ENCODE peak calls at places on chromosomes 16 and 17, in ten cellular contexts. One of them, this sample, is unnamed.

GRCh38 chr17:82304826-82305726 is 12.3 kb downstream of the CD7 start:
- DNase-seq in Caki2: no peak
- DNase-seq in effector memory CD8-positive, alpha-beta T cell: no peak
- DNase-seq in RWPE1: no peak
- DNase-seq in NCI-H1436: no peak
- DNase-seq in GF-D8: no peak
- DNase-seq in GM19239: no peak
- DNase-seq in activated CD4-positive, alpha-beta T cell treated with anti-CD3 and anti-CD28 coated beads, Interleukin-2, amount 50 U/mL, for 4 hours: no peak
- DNase-seq in WTC11: no peak
- DNase-seq in CD8-positive, alpha-beta memory T cell: no peak
- DNase-seq in this sample: no peak

GRCh38 chr17:19646788-19647696 is 1.5 kb upstream of the ALDH3A2 start:
- DNase-seq in Caki2: peak; percentile 58
- DNase-seq in effector memory CD8-positive, alpha-beta T cell: no peak
- DNase-seq in RWPE1: no peak
- DNase-seq in NCI-H1436: no peak
- DNase-seq in GF-D8: no peak
- DNase-seq in GM19239: no peak
- DNase-seq in activated CD4-positive, alpha-beta T cell treated with anti-CD3 and anti-CD28 coated beads, Interleukin-2, amount 50 U/mL, for 4 hours: no peak
- DNase-seq in WTC11: no peak
- DNase-seq in CD8-positive, alpha-beta memory T cell: no peak
- DNase-seq in this sample: no peak

GRCh38 chr17:29682054-29682453 is 59.3 kb upstream of the CORO6 start:
- DNase-seq in Caki2: no peak
- DNase-seq in effector memory CD8-positive, alpha-beta T cell: no peak
- DNase-seq in RWPE1: no peak
- DNase-seq in NCI-H1436: no peak
- DNase-seq in GF-D8: peak; percentile 61
- DNase-seq in GM19239: no peak
- DNase-seq in activated CD4-positive, alpha-beta T cell treated with anti-CD3 and anti-CD28 coated beads, Interleukin-2, amount 50 U/mL, for 4 hours: no peak
- DNase-seq in WTC11: no peak
- DNase-seq in CD8-positive, alpha-beta memory T cell: no peak
- DNase-seq in this sample: no peak

GRCh38 chr17:9676742-9677387 is 31.5 kb downstream of the USP43 start:
- DNase-seq in Caki2: peak; percentile 83
- DNase-seq in effector memory CD8-positive, alpha-beta T cell: no peak
- DNase-seq in RWPE1: peak; percentile 91
- DNase-seq in NCI-H1436: no peak
- DNase-seq in GF-D8: no peak
- DNase-seq in GM19239: no peak
- DNase-seq in activated CD4-positive, alpha-beta T cell treated with anti-CD3 and anti-CD28 coated beads, Interleukin-2, amount 50 U/mL, for 4 hours: no peak
- DNase-seq in WTC11: no peak
- DNase-seq in CD8-positive, alpha-beta memory T cell: no peak
- DNase-seq in this sample: no peak

GRCh38 chr17:77645441-77646430 is 312.8 kb upstream of the TNRC6C start:
- DNase-seq in Caki2: no peak
- DNase-seq in effector memory CD8-positive, alpha-beta T cell: peak; percentile 56
- DNase-seq in RWPE1: no peak
- DNase-seq in NCI-H1436: no peak
- DNase-seq in GF-D8: no peak
- DNase-seq in GM19239: no peak
- DNase-seq in activated CD4-positive, alpha-beta T cell treated with anti-CD3 and anti-CD28 coated beads, Interleukin-2, amount 50 U/mL, for 4 hours: peak; percentile 30
- DNase-seq in WTC11: no peak
- DNase-seq in CD8-positive, alpha-beta memory T cell: peak; percentile 35
- DNase-seq in this sample: peak; percentile 71

GRCh38 chr17:73956595-73957465 is 246.6 kb upstream of the RPL38 start:
- DNase-seq in Caki2: no peak
- DNase-seq in effector memory CD8-positive, alpha-beta T cell: peak; percentile 18
- DNase-seq in RWPE1: peak; percentile 34
- DNase-seq in NCI-H1436: peak; percentile 70
- DNase-seq in GF-D8: no peak
- DNase-seq in GM19239: peak; percentile 48
- DNase-seq in activated CD4-positive, alpha-beta T cell treated with anti-CD3 and anti-CD28 coated beads, Interleukin-2, amount 50 U/mL, for 4 hours: peak; percentile 45
- DNase-seq in WTC11: peak; percentile 91
- DNase-seq in CD8-positive, alpha-beta memory T cell: peak; percentile 4
- DNase-seq in this sample: peak; percentile 13

GRCh38 chr17:65290616-65291015 is 153.4 kb downstream of the RGS9 start:
- DNase-seq in Caki2: no peak
- DNase-seq in effector memory CD8-positive, alpha-beta T cell: no peak
- DNase-seq in RWPE1: no peak
- DNase-seq in NCI-H1436: no peak
- DNase-seq in GF-D8: no peak
- DNase-seq in GM19239: no peak
- DNase-seq in activated CD4-positive, alpha-beta T cell treated with anti-CD3 and anti-CD28 coated beads, Interleukin-2, amount 50 U/mL, for 4 hours: no peak
- DNase-seq in WTC11: no peak
- DNase-seq in CD8-positive, alpha-beta memory T cell: no peak
- DNase-seq in this sample: no peak

GRCh38 chr16:65295527-65295926 is 173.7 kb upstream of the CDH11 start:
- DNase-seq in Caki2: no peak
- DNase-seq in effector memory CD8-positive, alpha-beta T cell: no peak
- DNase-seq in RWPE1: no peak
- DNase-seq in NCI-H1436: no peak
- DNase-seq in GF-D8: no peak
- DNase-seq in GM19239: no peak
- DNase-seq in activated CD4-positive, alpha-beta T cell treated with anti-CD3 and anti-CD28 coated beads, Interleukin-2, amount 50 U/mL, for 4 hours: no peak
- DNase-seq in WTC11: no peak
- DNase-seq in CD8-positive, alpha-beta memory T cell: no peak
- DNase-seq in this sample: no peak

GRCh38 chr16:4318171-4318910 is 2.5 kb downstream of the GLIS2 start:
- DNase-seq in Caki2: no peak
- DNase-seq in effector memory CD8-positive, alpha-beta T cell: no peak
- DNase-seq in RWPE1: no peak
- DNase-seq in NCI-H1436: no peak
- DNase-seq in GF-D8: no peak
- DNase-seq in GM19239: no peak
- DNase-seq in activated CD4-positive, alpha-beta T cell treated with anti-CD3 and anti-CD28 coated beads, Interleukin-2, amount 50 U/mL, for 4 hours: no peak
- DNase-seq in WTC11: no peak
- DNase-seq in CD8-positive, alpha-beta memory T cell: no peak
- DNase-seq in this sample: no peak

GRCh38 chr16:53864819-53865491 is 161.0 kb downstream of the FTO start:
- DNase-seq in Caki2: peak; percentile 34
- DNase-seq in effector memory CD8-positive, alpha-beta T cell: no peak
- DNase-seq in RWPE1: peak; percentile 60
- DNase-seq in NCI-H1436: no peak
- DNase-seq in GF-D8: peak; percentile 32
- DNase-seq in GM19239: no peak
- DNase-seq in activated CD4-positive, alpha-beta T cell treated with anti-CD3 and anti-CD28 coated beads, Interleukin-2, amount 50 U/mL, for 4 hours: no peak
- DNase-seq in WTC11: no peak
- DNase-seq in CD8-positive, alpha-beta memory T cell: no peak
- DNase-seq in this sample: no peak

GRCh38 chr17:5133311-5133710 is 17.5 kb downstream of the USP6 start:
- DNase-seq in Caki2: no peak
- DNase-seq in effector memory CD8-positive, alpha-beta T cell: no peak
- DNase-seq in RWPE1: no peak
- DNase-seq in NCI-H1436: no peak
- DNase-seq in GF-D8: no peak
- DNase-seq in GM19239: no peak
- DNase-seq in activated CD4-positive, alpha-beta T cell treated with anti-CD3 and anti-CD28 coated beads, Interleukin-2, amount 50 U/mL, for 4 hours: no peak
- DNase-seq in WTC11: no peak
- DNase-seq in CD8-positive, alpha-beta memory T cell: no peak
- DNase-seq in this sample: no peak

GRCh38 chr16:75483222-75483621 is 12.0 kb downstream of the CHST6 start:
- DNase-seq in Caki2: no peak
- DNase-seq in effector memory CD8-positive, alpha-beta T cell: no peak
- DNase-seq in RWPE1: peak; percentile 93
- DNase-seq in NCI-H1436: no peak
- DNase-seq in GF-D8: no peak
- DNase-seq in GM19239: no peak
- DNase-seq in activated CD4-positive, alpha-beta T cell treated with anti-CD3 and anti-CD28 coated beads, Interleukin-2, amount 50 U/mL, for 4 hours: no peak
- DNase-seq in WTC11: no peak
- DNase-seq in CD8-positive, alpha-beta memory T cell: no peak
- DNase-seq in this sample: no peak

GRCh38 chr17:45228121-45228941 is 6.6 kb downstream of the FMNL1 start:
- DNase-seq in Caki2: no peak
- DNase-seq in effector memory CD8-positive, alpha-beta T cell: no peak
- DNase-seq in RWPE1: no peak
- DNase-seq in NCI-H1436: no peak
- DNase-seq in GF-D8: no peak
- DNase-seq in GM19239: no peak
- DNase-seq in activated CD4-positive, alpha-beta T cell treated with anti-CD3 and anti-CD28 coated beads, Interleukin-2, amount 50 U/mL, for 4 hours: no peak
- DNase-seq in WTC11: no peak
- DNase-seq in CD8-positive, alpha-beta memory T cell: no peak
- DNase-seq in this sample: no peak

GRCh38 chr17:3771140-3771539 is 29.8 kb downstream of the ITGAE start:
- DNase-seq in Caki2: no peak
- DNase-seq in effector memory CD8-positive, alpha-beta T cell: no peak
- DNase-seq in RWPE1: no peak
- DNase-seq in NCI-H1436: no peak
- DNase-seq in GF-D8: no peak
- DNase-seq in GM19239: no peak
- DNase-seq in activated CD4-positive, alpha-beta T cell treated with anti-CD3 and anti-CD28 coated beads, Interleukin-2, amount 50 U/mL, for 4 hours: no peak
- DNase-seq in WTC11: no peak
- DNase-seq in CD8-positive, alpha-beta memory T cell: no peak
- DNase-seq in this sample: no peak

GRCh38 chr17:27082023-27082774 is 211.7 kb upstream of the WSB1 start:
- DNase-seq in Caki2: no peak
- DNase-seq in effector memory CD8-positive, alpha-beta T cell: no peak
- DNase-seq in RWPE1: no peak
- DNase-seq in NCI-H1436: no peak
- DNase-seq in GF-D8: no peak
- DNase-seq in GM19239: no peak
- DNase-seq in activated CD4-positive, alpha-beta T cell treated with anti-CD3 and anti-CD28 coated beads, Interleukin-2, amount 50 U/mL, for 4 hours: no peak
- DNase-seq in WTC11: no peak
- DNase-seq in CD8-positive, alpha-beta memory T cell: no peak
- DNase-seq in this sample: no peak

This sample was measured in activated T-helper 2 cell treated with anti-CD3 and anti-CD28 coated beads, Interferon-gamma antibody, Interleukin-2, Interleukin-4, amounts not matched to agents 10 μg/mL and 5 μg/mL and 100 μg/mL, durations not matched to agents 14 hours and 24 hours and 36 hours.